ENCODE peak calls at places on chromosome 13, in seven cellular contexts. V is astrocyte, L is OCI-LY7, J is fibroblast of lung, C is mammary epithelial cell, D is PC-3, N is SK-N-SH. G is an unnamed sample. For H3K79me2, the result is how much of the 10 kb centered on the place peaks cover.

GRCh38 chr13:77448689-77449088 is 86.8 kb upstream of the SCEL start:
- DNase-seq in V (no peak), L (no peak), J (no peak), C (no peak), D (no peak), N (no peak), G (peak)

GRCh38 chr13:72469932-72470331 is 257.5 kb downstream of the MZT1 start:
- DNase-seq in V (no peak), L (no peak), J (no peak), C (no peak), D (no peak), N (no peak), G (peak)

GRCh38 chr13:110054041-110054440 is 252.9 kb downstream of the COL4A1 start:
- DNase-seq in V (no peak), L (no peak), J (no peak), C (no peak), D (no peak), N (no peak), G (no peak)

GRCh38 chr13:50196118-50196517 is 180.9 kb downstream of the KCNRG start:
- DNase-seq in V (no peak), L (no peak), J (no peak), C (no peak), D (no peak), N (no peak), G (no peak)

GRCh38 chr13:97139704-97140103 is 82.4 kb upstream of the MBNL2 start:
- DNase-seq in V (no peak), L (no peak), J (no peak), C (no peak), D (no peak), N (no peak), G (no peak)

GRCh38 chr13:113863511-113864302 is at the start of gene GAS6:
- DNase-seq in V (no peak), L (no peak), J (peak), C (peak), D (peak), N (peak), G (peak)

GRCh38 chr13:113904411-113904810 is 40.5 kb upstream of the GAS6 start:
- DNase-seq in V (no peak), L (no peak), J (no peak), C (no peak), D (peak), N (no peak), G (peak)

GRCh38 chr13:109209526-109209925 is 576.9 kb downstream of the IRS2 start:
- DNase-seq in V (no peak), L (no peak), J (no peak), C (no peak), D (peak), N (no peak), G (no peak)

GRCh38 chr13:105991622-105992254 is 543.7 kb downstream of the EFNB2 start:
- DNase-seq in V (peak), L (no peak), J (peak), C (peak), D (peak), N (no peak), G (no peak)

GRCh38 chr13:26442541-26442940 is 114.9 kb upstream of the WASF3 start:
- DNase-seq in V (peak), L (no peak), J (no peak), C (no peak), D (no peak), N (no peak), G (no peak)

GRCh38 chr13:27354379-27354778 is 70.0 kb upstream of the GTF3A start:
- DNase-seq in V (peak), L (no peak), J (peak), C (no peak), D (no peak), N (no peak), G (no peak)

GRCh38 chr13:43245374-43245964 is 222.1 kb downstream of the DNAJC15 start:
- DNase-seq in V (peak), L (no peak), J (peak), C (peak), D (peak), N (no peak), G (no peak)

GRCh38 chr13:26508885-26509284 is 48.6 kb upstream of the WASF3 start:
- DNase-seq in V (peak), L (no peak), J (peak), C (peak), D (peak), N (no peak), G (no peak)

GRCh38 chr13:98599502-98600328 is 22.8 kb upstream of the STK24 start:
- DNase-seq in V (no peak), L (no peak), J (no peak), C (no peak), D (no peak), N (no peak), G (peak)

GRCh38 chr13:74871671-74872070 is 610.3 kb downstream of the TBC1D4 start:
- DNase-seq in V (no peak), L (no peak), J (no peak), C (no peak), D (peak), N (no peak), G (no peak)

GRCh38 chr13:100130092-100130491 is 41.2 kb downstream of the PCCA start:
- DNase-seq in V (peak), L (no peak), J (no peak), C (no peak), D (peak), N (no peak), G (peak)

GRCh38 chr13:72431981-72432617 is 295.3 kb downstream of the MZT1 start:
- DNase-seq in V (no peak), L (no peak), J (peak), C (no peak), D (no peak), N (no peak), G (peak)

GRCh38 chr13:110061270-110061669 is 245.7 kb downstream of the COL4A1 start:
- DNase-seq in V (no peak), L (no peak), J (no peak), C (no peak), D (no peak), N (no peak), G (peak)

GRCh38 chr13:113855012-113855921 is 8.6 kb downstream of the GAS6 start:
- DNase-seq in V (no peak), L (no peak), J (no peak), C (no peak), D (no peak), N (no peak), G (no peak)

GRCh38 chr13:28640861-28641599 is 17.9 kb upstream of the POMP start:
- DNase-seq in V (no peak), L (no peak), J (no peak), C (no peak), D (no peak), N (no peak), G (no peak)

GRCh38 chr13:99590519-99591011 is 89.3 kb downstream of the TM9SF2 start:
- DNase-seq in V (peak), L (no peak), J (peak), C (peak), D (no peak), N (no peak), G (no peak)

GRCh38 chr13:113448545-113448884 is 4.8 kb downstream of the ADPRHL1 start:
- DNase-seq in V (no peak), L (peak), J (no peak), C (no peak), D (peak), N (no peak), G (no peak)

GRCh38 chr13:33657274-33657673 is 160.7 kb upstream of the RFC3 start:
- DNase-seq in V (no peak), L (no peak), J (no peak), C (no peak), D (no peak), N (no peak), G (no peak)

GRCh38 chr13:52600666-52601065 is 41.6 kb upstream of the HNRNPA1L2 start:
- DNase-seq in V (no peak), L (no peak), J (peak), C (no peak), D (no peak), N (no peak), G (no peak)

GRCh38 chr13:33352520-33352919 is 67.0 kb upstream of the STARD13 start:
- DNase-seq in V (no peak), L (no peak), J (no peak), C (no peak), D (no peak), N (no peak), G (no peak)

GRCh38 chr13:66780814-66781213 is 449.3 kb downstream of the PCDH9 start:
- DNase-seq in V (peak), L (no peak), J (peak), C (peak), D (peak), N (no peak), G (no peak)

GRCh38 chr13:65149687-65150086 is 2080.4 kb downstream of the PCDH9 start:
- DNase-seq in V (no peak), L (no peak), J (no peak), C (no peak), D (no peak), N (no peak), G (peak)

GRCh38 chr13:48320906-48321510 is 17.5 kb downstream of the RB1 start:
- DNase-seq in V (no peak), L (no peak), J (no peak), C (no peak), D (no peak), N (no peak), G (no peak)

GRCh38 chr13:21911916-21912315 is 241.0 kb downstream of the FGF9 start:
- DNase-seq in V (no peak), L (no peak), J (no peak), C (no peak), D (no peak), N (no peak), G (no peak)

GRCh38 chr13:21909331-21909730 is 238.5 kb downstream of the FGF9 start:
- DNase-seq in V (no peak), L (no peak), J (no peak), C (peak), D (peak), N (no peak), G (no peak)

GRCh38 chr13:21917046-21918010 is 246.5 kb downstream of the FGF9 start:
- DNase-seq in V (no peak), L (no peak), J (no peak), C (no peak), D (no peak), N (no peak), G (no peak)

DNA sequence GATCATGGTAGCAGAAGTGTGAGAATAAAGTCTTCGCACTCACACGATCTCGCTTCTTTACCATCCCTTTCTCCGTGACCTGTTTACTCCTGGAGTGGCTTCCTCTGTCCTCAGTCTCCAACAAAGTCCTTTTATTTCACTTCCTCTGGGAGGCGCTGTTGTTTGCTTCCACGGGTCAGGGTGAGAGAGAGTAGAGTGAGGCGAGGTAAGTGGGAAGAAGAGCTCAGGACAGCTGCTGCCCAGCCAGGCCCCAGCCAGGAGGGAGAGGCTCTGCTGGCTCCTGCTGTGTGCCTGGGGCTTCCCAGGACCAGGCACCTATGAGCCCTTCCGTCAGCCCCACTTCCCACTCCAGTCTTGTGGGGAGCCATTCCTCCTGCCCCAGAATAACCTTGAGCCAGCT is 242.1 kb downstream of the FGF9 start:
- DNase-seq in V (no peak), L (no peak), J (no peak), C (no peak), D (no peak), N (no peak), G (peak)
- TF ChIP-seq CTCF in V (no peak), L (peak), J (no peak), C (no peak), D (no peak), N (peak), G (peak)

GRCh38 chr13:20127563-20128458 is 33.0 kb downstream of the GJA3 start:
- DNase-seq in V (peak), L (no peak), J (peak), C (peak), D (peak), N (peak), G (peak)

GRCh38 chr13:20130652-20131051 is 30.2 kb downstream of the GJA3 start:
- DNase-seq in V (no peak), L (no peak), J (no peak), C (no peak), D (no peak), N (no peak), G (no peak)

GRCh38 chr13:20128459-20128927 is 32.4 kb downstream of the GJA3 start:
- DNase-seq in V (no peak), L (no peak), J (no peak), C (no peak), D (peak), N (peak), G (no peak)

GRCh38 chr13:20130012-20130411 is 30.8 kb downstream of the GJA3 start:
- DNase-seq in V (no peak), L (no peak), J (no peak), C (no peak), D (no peak), N (no peak), G (no peak)

DNA sequence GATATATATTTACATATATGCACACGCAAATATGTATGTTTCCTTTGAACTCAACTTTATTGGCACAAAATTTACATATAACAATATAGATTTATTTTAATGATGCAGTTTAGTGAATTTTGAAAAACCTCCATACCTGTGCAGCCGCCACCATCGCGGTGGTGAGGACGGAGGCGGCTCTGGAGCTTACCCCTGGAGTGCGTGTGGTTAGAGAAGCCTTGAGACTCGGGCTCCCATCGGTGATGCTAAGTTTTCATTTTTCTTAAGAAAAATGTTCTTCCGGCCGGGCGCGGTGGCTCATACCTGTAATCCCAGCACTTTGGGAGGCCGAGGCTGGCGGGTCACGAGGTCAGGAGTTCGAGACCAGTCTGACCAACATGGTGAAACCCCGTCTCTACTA is 31.8 kb downstream of the GJA3 start:
- DNase-seq in V (no peak), L (no peak), J (no peak), C (no peak), D (no peak), N (no peak), G (no peak)
- H3K79me2 ChIP-seq in V (under half), L (under half), J (under half), C (under half), D (under half), N (under half), G (under half)

GRCh38 chr13:84672616-84673015 is 790.3 kb upstream of the SLITRK1 start:
- DNase-seq in V (no peak), L (no peak), J (no peak), C (no peak), D (peak), N (no peak), G (no peak)
- H3K27ac ChIP-seq in V (no peak), L (no peak), J (no peak), C (no peak), D (no peak), N (no peak), G (no peak)

GRCh38 chr13:95222733-95223018 is 78.6 kb downstream of the ABCC4 start:
- DNase-seq in V (no peak), L (no peak), J (no peak), C (no peak), D (no peak), N (no peak), G (no peak)
- TF ChIP-seq CTCF in V (no peak), L (no peak), J (no peak), C (no peak), D (no peak), N (no peak), G (no peak)

GRCh38 chr13:46588019-46588418 is 35.0 kb downstream of the LRCH1 start:
- DNase-seq in V (no peak), L (peak), J (no peak), C (no peak), D (peak), N (no peak), G (no peak)
- H3K79me2 ChIP-seq in V (half or more), L (half or more), J (under half), C (half or more), D (half or more), N (half or more), G (half or more)

DNA sequence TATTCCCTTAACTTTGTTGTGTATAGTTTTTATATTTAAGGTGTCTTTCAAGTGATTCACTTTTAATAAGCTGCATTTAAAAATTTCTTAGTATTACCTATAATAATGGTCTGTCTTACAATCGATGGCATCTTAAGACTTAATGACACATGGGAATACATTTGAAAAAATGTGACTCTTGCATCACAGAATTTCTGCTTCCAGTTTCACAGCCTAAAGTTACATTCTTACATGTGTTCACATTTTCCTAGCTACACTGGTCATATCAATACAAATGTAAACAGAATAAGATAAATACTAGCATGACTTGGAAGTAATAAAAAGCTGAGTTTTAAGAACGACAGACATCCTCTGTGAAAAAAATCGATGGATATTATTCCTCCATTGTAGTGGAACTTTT is 1597.1 kb upstream of the MIR17HG start:
- DNase-seq in V (no peak), L (no peak), J (peak), C (no peak), D (no peak), N (no peak), G (no peak)
- H3K27ac ChIP-seq in V (no peak), L (no peak), J (no peak), C (no peak), D (no peak), N (no peak), G (no peak)

DNA sequence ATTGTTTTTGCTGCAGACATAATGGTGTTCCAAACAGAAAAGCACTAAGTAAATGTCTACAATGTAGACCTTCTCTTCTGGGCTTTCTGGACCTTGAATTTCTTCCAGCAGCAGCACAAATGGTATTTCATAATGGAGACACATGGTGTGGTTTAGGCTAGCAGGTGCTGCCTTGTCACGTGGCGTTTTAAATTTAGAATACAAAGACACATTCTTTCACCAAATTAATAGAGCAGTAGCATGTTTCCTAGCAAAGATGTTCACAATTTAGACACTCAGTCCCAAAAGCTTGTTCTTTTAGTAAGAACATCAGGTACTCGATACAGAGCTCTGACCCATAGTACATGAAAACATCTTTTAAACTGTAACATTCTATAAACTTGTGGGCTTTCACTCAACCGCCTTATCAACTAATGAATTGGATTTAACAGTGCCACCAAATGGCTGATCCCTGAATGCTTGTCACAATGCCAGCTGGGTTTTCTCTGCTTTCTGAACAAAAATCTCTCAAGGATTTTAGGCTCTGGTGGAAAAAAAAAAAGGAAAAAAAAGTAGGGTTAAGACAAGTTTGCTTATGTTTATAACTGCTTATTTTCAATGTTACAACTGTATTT is 290.1 kb downstream of the DCLK1 start:
- DNase-seq in V (peak), L (no peak), J (no peak), C (no peak), D (no peak), N (no peak), G (no peak)
- TF ChIP-seq CTCF in V (no peak), L (no peak), J (no peak), C (no peak), D (no peak), N (no peak), G (no peak)

DNA sequence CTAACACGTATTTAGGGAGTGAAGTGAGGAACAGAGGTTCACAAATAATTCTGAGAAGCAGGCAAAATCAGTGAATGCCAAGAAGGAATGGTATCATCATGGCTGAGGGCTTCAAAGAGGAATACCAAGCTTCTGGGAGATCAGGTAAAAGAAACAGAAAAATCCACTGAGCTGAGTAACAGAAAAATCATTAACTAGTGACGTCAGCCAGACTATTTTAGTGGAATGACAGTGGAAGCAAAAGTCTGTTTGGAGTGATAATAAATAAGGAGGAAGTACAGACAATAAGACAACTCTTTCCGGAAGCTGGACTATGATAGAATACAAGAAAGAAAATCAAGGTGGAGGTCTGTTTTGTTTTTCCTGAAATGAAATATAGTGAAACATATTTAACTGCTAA is 83.5 kb downstream of the SACS start:
- DNase-seq in V (peak), L (no peak), J (no peak), C (no peak), D (no peak), N (no peak), G (no peak)
- H3K79me2 ChIP-seq in V (half or more), L (under half), J (half or more), C (under half), D (under half), N (half or more), G (under half)

DNA sequence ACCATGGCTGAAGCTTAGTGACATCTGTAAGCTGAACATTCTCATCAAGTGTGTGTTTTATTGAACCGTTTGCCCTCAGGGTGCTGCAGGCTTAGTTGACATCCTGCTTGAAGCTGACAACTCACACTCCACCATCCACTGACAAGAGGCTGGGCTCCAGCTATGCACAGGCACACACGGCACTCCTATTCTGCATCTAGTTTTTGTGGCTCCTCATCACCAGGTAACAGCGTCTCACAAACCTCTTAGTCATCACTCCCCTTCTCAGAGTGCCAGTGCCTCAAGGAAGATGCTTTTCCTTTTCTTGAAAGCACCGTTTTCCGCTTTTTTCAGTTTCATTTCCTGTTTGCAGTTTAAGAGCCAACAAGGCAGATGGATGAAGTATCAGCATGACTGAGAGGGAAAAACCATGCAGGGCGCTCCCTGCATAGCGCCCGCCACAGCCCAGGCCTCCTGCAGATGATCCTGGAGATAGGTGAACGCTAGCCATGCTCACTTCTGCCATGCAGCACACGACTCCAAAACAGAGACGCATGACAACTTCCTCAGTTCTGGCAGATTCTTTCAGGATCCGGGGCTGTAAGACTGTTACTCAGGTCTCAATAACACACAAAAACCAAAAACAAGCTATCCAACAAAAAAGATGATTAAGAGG is 491.3 kb downstream of the COG6 start:
- DNase-seq in V (no peak), L (peak), J (no peak), C (peak), D (no peak), N (peak), G (no peak)
- H3K27ac ChIP-seq in V (no peak), L (no peak), J (no peak), C (no peak), D (no peak), N (no peak), G (no peak)

G was measured in GM23338.